ENCODE peak calls at places on chromosome 4, in six cellular contexts. One of them, this sample, is unnamed.

GRCh38 chr4:121701263-121701662 is 4.5 kb upstream of the ANXA5 start:
- DNase-seq in NCI-H345: no peak
- DNase-seq in left ventricle myocardium superior: no peak
- DNase-seq in HFF-Myc: no peak
- DNase-seq in C1 segment of cervical spinal cord: no peak
- DNase-seq in T-helper 1 cell: no peak
- DNase-seq in this sample: no peak

GRCh38 chr4:149785686-149786431 is 29.8 kb downstream of the IQCM start:
- DNase-seq in NCI-H345: no peak
- DNase-seq in left ventricle myocardium superior: no peak
- DNase-seq in HFF-Myc: no peak
- DNase-seq in C1 segment of cervical spinal cord: no peak
- DNase-seq in T-helper 1 cell: no peak
- DNase-seq in this sample: no peak

GRCh38 chr4:178347091-178347490 is 904.9 kb upstream of the AGA start:
- DNase-seq in NCI-H345: no peak
- DNase-seq in left ventricle myocardium superior: no peak
- DNase-seq in HFF-Myc: no peak
- DNase-seq in C1 segment of cervical spinal cord: no peak
- DNase-seq in T-helper 1 cell: no peak
- DNase-seq in this sample: no peak

GRCh38 chr4:182604953-182605352 is 312.2 kb downstream of the DCTD start:
- DNase-seq in NCI-H345: no peak
- DNase-seq in left ventricle myocardium superior: no peak
- DNase-seq in HFF-Myc: no peak
- DNase-seq in C1 segment of cervical spinal cord: no peak
- DNase-seq in T-helper 1 cell: no peak
- DNase-seq in this sample: no peak

GRCh38 chr4:74886490-74886889 is 46.4 kb upstream of the PARM1 start:
- DNase-seq in NCI-H345: no peak
- DNase-seq in left ventricle myocardium superior: no peak
- DNase-seq in HFF-Myc: peak
- DNase-seq in C1 segment of cervical spinal cord: no peak
- DNase-seq in T-helper 1 cell: no peak
- DNase-seq in this sample: no peak

GRCh38 chr4:152806492-152807125 is 26.9 kb downstream of the ARFIP1 start:
- DNase-seq in NCI-H345: no peak
- DNase-seq in left ventricle myocardium superior: no peak
- DNase-seq in HFF-Myc: no peak
- DNase-seq in C1 segment of cervical spinal cord: no peak
- DNase-seq in T-helper 1 cell: no peak
- DNase-seq in this sample: no peak

GRCh38 chr4:145061325-145061920 is 36.6 kb downstream of the ANAPC10 start:
- DNase-seq in NCI-H345: peak
- DNase-seq in left ventricle myocardium superior: no peak
- DNase-seq in HFF-Myc: peak
- DNase-seq in C1 segment of cervical spinal cord: no peak
- DNase-seq in T-helper 1 cell: peak
- DNase-seq in this sample: no peak

GRCh38 chr4:107913283-107913899 is 18.0 kb upstream of the CYP2U1 start:
- DNase-seq in NCI-H345: peak
- DNase-seq in left ventricle myocardium superior: no peak
- DNase-seq in HFF-Myc: no peak
- DNase-seq in C1 segment of cervical spinal cord: no peak
- DNase-seq in T-helper 1 cell: peak
- DNase-seq in this sample: no peak

GRCh38 chr4:133000012-133000411 is 149.1 kb upstream of the PCDH10 start:
- DNase-seq in NCI-H345: no peak
- DNase-seq in left ventricle myocardium superior: no peak
- DNase-seq in HFF-Myc: no peak
- DNase-seq in C1 segment of cervical spinal cord: no peak
- DNase-seq in T-helper 1 cell: no peak
- DNase-seq in this sample: no peak

GRCh38 chr4:173478136-173478860 is 51.7 kb downstream of the HAND2 start:
- DNase-seq in NCI-H345: no peak
- DNase-seq in left ventricle myocardium superior: no peak
- DNase-seq in HFF-Myc: no peak
- DNase-seq in C1 segment of cervical spinal cord: no peak
- DNase-seq in T-helper 1 cell: no peak
- DNase-seq in this sample: no peak

GRCh38 chr4:84099591-84099990 is 399.5 kb downstream of the NKX6-1 start:
- DNase-seq in NCI-H345: no peak
- DNase-seq in left ventricle myocardium superior: no peak
- DNase-seq in HFF-Myc: no peak
- DNase-seq in C1 segment of cervical spinal cord: no peak
- DNase-seq in T-helper 1 cell: no peak
- DNase-seq in this sample: no peak

GRCh38 chr4:138910914-138911336 is 104.7 kb upstream of the NOCT start:
- DNase-seq in NCI-H345: peak
- DNase-seq in left ventricle myocardium superior: peak
- DNase-seq in HFF-Myc: peak
- DNase-seq in C1 segment of cervical spinal cord: no peak
- DNase-seq in T-helper 1 cell: no peak
- DNase-seq in this sample: peak

GRCh38 chr4:7815562-7815961 is 124.1 kb downstream of the AFAP1 start:
- DNase-seq in NCI-H345: no peak
- DNase-seq in left ventricle myocardium superior: no peak
- DNase-seq in HFF-Myc: no peak
- DNase-seq in C1 segment of cervical spinal cord: no peak
- DNase-seq in T-helper 1 cell: no peak
- DNase-seq in this sample: no peak

GRCh38 chr4:150561338-150561737 is 20.6 kb upstream of the MAB21L2 start:
- DNase-seq in NCI-H345: no peak
- DNase-seq in left ventricle myocardium superior: no peak
- DNase-seq in HFF-Myc: no peak
- DNase-seq in C1 segment of cervical spinal cord: no peak
- DNase-seq in T-helper 1 cell: no peak
- DNase-seq in this sample: no peak

This sample was measured in amygdala.